ENCODE peak calls at places on chromosomes 13 and 19, in nine cellular contexts. O, G, M, X, N, T, H, W and I are unnamed samples.

GRCh38 chr19:23817519-23817918 is 58.8 kb upstream of the ZNF681 start:
- DNase-seq in O (peak), G (no peak), H (no peak), X (no peak), N (peak), T (peak), W (peak), M (no peak), I (no peak)

GRCh38 chr19:6734096-6734696 is 3.2 kb downstream of the GPR108 start:
- DNase-seq in H (no peak), X (no peak), N (no peak), G (no peak), O (no peak), T (no peak), M (no peak), W (no peak), I (no peak)

GRCh38 chr13:31987535-31988170 is 43.9 kb upstream of the FRY start:
- DNase-seq in T (no peak), H (no peak), N (no peak), O (no peak), W (no peak), M (no peak), X (no peak), G (no peak), I (no peak)

GRCh38 chr13:62049992-62050391 is 634.3 kb upstream of the PCDH20 start:
- DNase-seq in X (no peak), G (no peak), W (no peak), N (no peak), H (no peak), M (no peak), T (no peak), O (no peak), I (no peak)

GRCh38 chr19:5369962-5370367 is 29.4 kb upstream of the PTPRS start:
- DNase-seq in G (no peak), X (no peak), T (peak), W (peak), N (peak), M (peak), H (no peak), O (peak), I (no peak)

GRCh38 chr19:40519352-40520322 is 52.8 kb downstream of the SPTBN4 start:
- DNase-seq in O (peak), M (peak), W (no peak), N (peak), G (no peak), X (no peak), H (no peak), T (no peak), I (peak)

GRCh38 chr13:80345771-80346510 is 5.0 kb upstream of the SPRY2 start:
- DNase-seq in N (no peak), G (peak), O (no peak), M (no peak), W (no peak), T (no peak), X (no peak), H (no peak), I (no peak)

GRCh38 chr19:39805120-39805519 is 26.5 kb downstream of the LEUTX start:
- DNase-seq in T (no peak), W (no peak), X (no peak), M (no peak), N (no peak), G (no peak), O (no peak), H (no peak), I (no peak)

GRCh38 chr19:5953680-5954213 is 24.2 kb downstream of the RANBP3 start:
- DNase-seq in X (no peak), W (no peak), T (no peak), N (no peak), O (no peak), M (no peak), G (no peak), H (no peak), I (no peak)

GRCh38 chr13:108944760-108945159 is 315.3 kb downstream of the MYO16 start:
- DNase-seq in N (no peak), T (no peak), G (no peak), W (no peak), O (no peak), M (no peak), H (no peak), X (no peak), I (no peak)

GRCh38 chr13:61695147-61695546 is 279.5 kb upstream of the PCDH20 start:
- DNase-seq in H (no peak), O (no peak), T (no peak), X (no peak), G (no peak), M (no peak), W (no peak), N (no peak), I (no peak)

GRCh38 chr13:25908390-25908789 is 143.4 kb downstream of the SHISA2 start:
- DNase-seq in O (no peak), M (no peak), N (no peak), X (no peak), T (no peak), W (no peak), H (no peak), G (no peak), I (no peak)

GRCh38 chr13:59337070-59337469 is 826.7 kb downstream of the DIAPH3 start:
- DNase-seq in W (no peak), M (no peak), T (no peak), N (no peak), X (no peak), H (no peak), G (no peak), O (no peak), I (no peak)

GRCh38 chr19:49465371-49465770 is 8.6 kb upstream of the FLT3LG start:
- DNase-seq in M (no peak), G (no peak), T (no peak), X (no peak), N (no peak), O (no peak), H (no peak), W (no peak), I (no peak)

GRCh38 chr13:96112936-96113335 is 23.0 kb downstream of the HS6ST3 start:
- DNase-seq in X (no peak), H (no peak), N (no peak), W (no peak), T (no peak), M (no peak), G (no peak), O (no peak), I (no peak)
- H3K4me3 ChIP-seq in X (no peak), H (no peak), N (no peak), W (no peak), T (no peak), M (no peak), G (no peak), O (no peak), I (no peak)

DNA sequence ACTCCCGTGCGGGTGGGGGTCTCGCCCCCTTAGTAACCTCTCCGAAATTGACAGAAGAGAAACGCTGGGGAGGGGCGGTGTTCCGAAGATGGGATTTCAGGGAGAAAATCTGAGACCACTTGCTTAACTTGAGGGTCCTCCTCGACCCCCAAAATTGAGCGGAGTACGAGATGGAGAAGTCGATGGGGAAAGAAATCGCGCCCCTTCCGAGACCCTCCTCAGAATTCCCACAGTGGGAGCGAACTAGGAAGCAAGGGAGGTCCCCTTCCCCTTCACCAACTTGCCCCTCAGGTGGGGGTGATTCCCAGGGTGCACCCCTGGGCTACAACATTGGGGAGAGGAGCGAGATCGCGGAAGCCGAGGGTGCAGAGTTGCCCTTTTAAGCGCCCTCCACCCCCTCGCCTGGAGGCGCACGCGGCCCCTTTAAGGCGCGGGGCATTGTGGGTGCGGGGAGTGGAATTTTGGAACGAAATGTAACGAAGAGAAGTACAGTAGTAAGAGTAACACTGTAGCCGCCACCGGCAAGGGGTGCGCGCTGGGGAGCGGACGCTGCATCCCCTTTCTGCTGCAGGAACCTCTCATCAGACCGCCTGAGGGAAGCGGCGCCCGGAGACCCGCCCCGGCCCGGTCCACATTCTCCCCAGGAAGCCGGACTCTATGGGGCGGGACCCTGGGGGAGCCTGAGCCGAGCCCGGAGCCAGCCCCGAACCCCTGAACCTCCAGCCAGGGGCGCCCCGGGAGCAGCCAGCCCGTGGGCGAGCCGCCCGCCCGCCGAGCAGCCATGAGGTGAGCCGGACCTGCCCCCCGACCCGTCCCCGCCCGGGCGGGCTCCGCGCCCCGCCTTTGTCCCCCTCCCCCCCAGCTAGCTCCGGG is at the start of gene VASP:
- DNase-seq in H (peak), W (peak), G (peak), T (peak), M (peak), N (peak), X (peak), O (peak), I (peak)
- TF ChIP-seq POLR2A in H (peak), W (peak), G (peak), T (peak), M (peak), N (no peak), X (peak), O (peak), I (peak)

GRCh38 chr13:112893570-112894422 is 75.2 kb upstream of the MCF2L start:
- DNase-seq in M (peak), O (peak), X (no peak), W (peak), T (peak), N (peak), H (no peak), G (no peak), I (peak)
- TF ChIP-seq EP300 in M (no peak), O (no peak), X (no peak), W (no peak), T (no peak), N (no peak), H (no peak), G (no peak), I (no peak)

GRCh38 chr13:73077867-73078266 is 19.1 kb downstream of the KLF5 start:
- DNase-seq in G (no peak), T (no peak), W (no peak), O (no peak), H (no peak), M (no peak), N (no peak), X (no peak), I (no peak)

GRCh38 chr13:73088332-73088935 is 29.6 kb downstream of the KLF5 start:
- DNase-seq in H (no peak), N (no peak), T (no peak), G (no peak), X (no peak), O (no peak), M (no peak), W (no peak), I (no peak)

GRCh38 chr13:73081256-73081915 is 22.6 kb downstream of the KLF5 start:
- DNase-seq in X (no peak), W (no peak), M (no peak), N (no peak), O (no peak), G (no peak), T (no peak), H (no peak), I (no peak)

GRCh38 chr13:73079359-73079758 is 20.6 kb downstream of the KLF5 start:
- DNase-seq in M (no peak), G (no peak), T (no peak), O (no peak), N (peak), X (no peak), W (no peak), H (no peak), I (no peak)

GRCh38 chr13:73082471-73082870 is 23.7 kb downstream of the KLF5 start:
- DNase-seq in H (no peak), T (no peak), W (no peak), O (no peak), G (no peak), X (no peak), N (no peak), M (no peak), I (no peak)
- H3K4me3 ChIP-seq in H (no peak), T (no peak), W (no peak), O (no peak), G (no peak), X (no peak), N (no peak), M (no peak), I (no peak)

GRCh38 chr19:41888926-41889325 is 5.9 kb downstream of the ARHGEF1 start:
- DNase-seq in W (no peak), T (no peak), G (no peak), N (no peak), X (no peak), M (no peak), H (no peak), O (no peak), I (peak)

GRCh38 chr19:41893899-41894298 is 10.9 kb downstream of the ARHGEF1 start:
- DNase-seq in H (no peak), O (no peak), T (peak), M (no peak), X (no peak), N (no peak), W (no peak), G (no peak), I (no peak)

GRCh38 chr19:41894350-41894749 is 11.4 kb downstream of the ARHGEF1 start:
- DNase-seq in W (no peak), H (no peak), M (no peak), G (no peak), T (no peak), X (no peak), N (no peak), O (no peak), I (peak)

GRCh38 chr19:41889896-41890295 is 6.9 kb downstream of the ARHGEF1 start:
- DNase-seq in T (no peak), M (no peak), O (no peak), G (no peak), H (no peak), N (no peak), W (no peak), X (no peak), I (no peak)

GRCh38 chr19:41892173-41892902 is 9.4 kb downstream of the ARHGEF1 start:
- DNase-seq in G (no peak), H (no peak), M (no peak), X (no peak), W (no peak), N (no peak), O (no peak), T (no peak), I (no peak)
- TF ChIP-seq POLR2A in G (no peak), H (no peak), M (no peak), X (no peak), W (no peak), N (no peak), O (no peak), T (no peak), I (no peak)

GRCh38 chr19:54938906-54939305 is 8.4 kb downstream of the NLRP7 start:
- DNase-seq in H (no peak), W (no peak), T (no peak), G (no peak), X (no peak), M (no peak), O (no peak), N (no peak), I (no peak)

GRCh38 chr19:54937926-54938325 is 9.4 kb downstream of the NLRP7 start:
- DNase-seq in W (peak), M (no peak), X (no peak), N (no peak), G (no peak), H (no peak), T (no peak), O (no peak), I (no peak)
- TF ChIP-seq EP300 in W (no peak), M (no peak), X (no peak), N (no peak), G (no peak), H (no peak), T (no peak), O (no peak), I (no peak)

DNA sequence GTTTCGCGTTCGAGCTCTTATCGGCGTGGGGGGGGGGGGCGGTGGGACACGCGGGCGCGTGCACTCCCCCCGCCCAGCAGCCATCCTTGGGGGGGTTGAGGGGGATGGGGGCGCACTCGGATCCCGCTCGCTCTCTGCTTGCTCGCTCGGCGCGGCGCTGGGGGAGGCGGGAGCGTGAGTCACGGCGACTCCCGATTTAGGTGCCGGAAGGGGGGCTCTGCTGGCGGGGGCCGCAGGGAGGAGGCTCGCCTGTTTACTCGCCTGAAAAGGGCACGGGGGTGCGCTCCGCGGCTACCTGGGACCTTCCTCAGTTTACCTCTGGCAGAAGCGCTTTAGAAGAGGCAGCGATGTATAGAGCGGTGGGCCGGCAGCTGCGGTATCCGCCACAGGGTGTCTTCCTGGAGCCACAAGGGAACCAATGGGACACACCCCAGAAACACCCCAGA is 1.1 kb upstream of the PDE4A start:
- DNase-seq in X (no peak), T (no peak), M (no peak), O (no peak), N (no peak), G (no peak), H (no peak), W (no peak), I (peak)
- H3K4me3 ChIP-seq in X (no peak), T (peak), M (peak), O (peak), N (no peak), G (no peak), H (peak), W (no peak), I (no peak)

GRCh38 chr19:10295305-10295846 is 5.6 kb downstream of the ICAM5 start:
- DNase-seq in N (peak), G (no peak), M (no peak), W (peak), H (no peak), X (no peak), O (peak), T (no peak), I (peak)
- TF ChIP-seq POLR2A in N (no peak), G (no peak), M (no peak), W (peak), H (no peak), X (no peak), O (no peak), T (no peak), I (no peak)

DNA sequence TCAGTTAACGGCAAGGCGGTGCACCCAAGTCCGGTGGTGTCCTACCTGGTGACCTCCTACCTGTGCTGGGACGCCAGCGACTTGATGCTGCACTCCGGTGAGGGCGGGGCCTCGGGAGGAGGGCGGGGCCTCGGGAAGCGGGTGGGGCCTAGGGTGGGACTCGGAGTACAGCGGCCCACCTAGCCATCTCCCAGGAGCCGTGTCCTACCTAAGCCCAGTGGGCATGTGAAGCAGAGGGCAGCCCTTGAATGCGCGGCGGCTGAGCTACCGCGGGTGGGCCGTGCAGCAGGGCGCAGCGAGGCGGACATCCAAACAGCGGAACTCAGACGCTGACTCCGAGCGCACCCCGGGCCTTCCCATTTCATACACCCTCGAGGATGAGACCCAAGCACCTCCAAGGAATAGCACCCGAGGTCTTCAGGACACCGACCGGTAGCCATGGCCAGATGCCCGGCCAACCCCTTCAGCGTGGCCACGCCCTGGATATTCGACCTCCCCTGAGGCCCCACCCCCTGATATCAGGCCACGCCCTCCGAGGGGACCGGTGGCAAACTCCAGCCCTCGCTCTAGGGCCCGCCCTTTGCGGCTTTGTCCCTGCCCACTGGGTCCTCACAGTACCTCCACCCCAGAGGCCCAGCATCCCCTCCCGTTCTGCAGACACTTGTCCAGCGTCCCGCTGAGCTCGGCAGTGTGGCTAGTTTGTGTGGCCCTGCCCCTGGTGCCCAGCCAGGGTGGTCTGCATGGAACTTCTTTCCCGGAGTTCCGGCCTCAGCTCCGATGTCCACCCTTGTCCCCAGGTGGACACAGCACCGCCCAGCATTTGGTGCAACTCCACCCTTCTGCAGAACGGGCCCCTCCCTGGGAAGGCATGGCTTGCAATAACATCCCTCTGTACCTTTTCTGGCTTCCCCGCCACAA is 5.4 kb downstream of the KLK1 start:
- DNase-seq in T (no peak), M (peak), G (no peak), O (peak), X (no peak), H (no peak), N (peak), W (peak), I (peak)
- TF ChIP-seq EP300 in T (no peak), M (no peak), G (no peak), O (no peak), X (no peak), H (no peak), N (no peak), W (no peak), I (no peak)